ENCODE peak calls at places on chromosomes 13 and 19, in five cellular contexts. O is stomach, M is tibial nerve, B is upper lobe of left lung, R is uterus. F is an unnamed sample.

GRCh38 chr13:114263590-114263989 is 17.8 kb upstream of the UPF3A start:
- DNase-seq in R (no peak), O (no peak), B (no peak), M (no peak), F (no peak)

GRCh38 chr19:17944301-17944700 is 11.5 kb downstream of the CCDC124 start:
- DNase-seq in O (no peak), B (no peak), M (no peak), R (peak; percentile 40), F (peak; percentile 94)

GRCh38 chr19:56566904-56567273 is 379 bp upstream of the ZNF470 start:
- DNase-seq in B (peak; percentile 92), O (peak; percentile 46), R (peak; percentile 39), M (no peak), F (no peak)

GRCh38 chr13:36261976-36262375 is 35.6 kb downstream of the CCDC169 start:
- DNase-seq in R (no peak), M (no peak), B (no peak), O (no peak), F (no peak)

GRCh38 chr19:11330103-11330502 is 9.4 kb downstream of the RAB3D start:
- DNase-seq in B (no peak), O (no peak), M (no peak), R (no peak), F (no peak)

GRCh38 chr13:73367886-73368285 is 309.1 kb downstream of the KLF5 start:
- DNase-seq in B (no peak), R (no peak), M (no peak), O (no peak), F (no peak)

GRCh38 chr13:29509999-29510586 is 85.4 kb downstream of the SLC7A1 start:
- DNase-seq in M (no peak), O (no peak), R (no peak), B (no peak), F (no peak)

GRCh38 chr13:48040059-48040458 is 2.5 kb downstream of the NUDT15 start:
- DNase-seq in O (no peak), M (no peak), R (no peak), B (no peak), F (no peak)

GRCh38 chr13:38697628-38698333 is 10.9 kb downstream of the FREM2 start:
- DNase-seq in O (no peak), B (no peak), M (no peak), R (no peak), F (no peak)

GRCh38 chr19:8233370-8233769 is 24.2 kb downstream of the CERS4 start:
- DNase-seq in O (no peak), R (no peak), M (no peak), B (no peak), F (no peak)

GRCh38 chr19:19491321-19492025 is 23.9 kb downstream of the TSSK6 start:
- DNase-seq in R (no peak), B (peak; percentile 54), M (no peak), O (no peak), F (no peak)

GRCh38 chr19:58559275-58560006 is 1.0 kb upstream of the UBE2M start:
- DNase-seq in M (peak; percentile 80), O (peak; percentile 88), B (peak; percentile 91), R (peak; percentile 90), F (peak; percentile 100)

GRCh38 chr13:73757471-73758233 is 376.6 kb downstream of the KLF12 start:
- DNase-seq in M (no peak), R (no peak), O (no peak), B (no peak), F (no peak)

GRCh38 chr19:53927745-53928144 is 18.7 kb downstream of the CACNG7 start:
- DNase-seq in O (no peak), M (no peak), R (no peak), B (no peak), F (no peak)

GRCh38 chr13:65638572-65639168 is 1591.5 kb downstream of the PCDH9 start:
- DNase-seq in B (no peak), O (no peak), R (no peak), M (no peak), F (no peak)

GRCh38 chr13:74886496-74886895 is 595.5 kb downstream of the TBC1D4 start:
- DNase-seq in O (no peak), M (no peak), B (no peak), R (no peak), F (no peak)

GRCh38 chr19:17475541-17476115 is 5.3 kb downstream of the SLC27A1 start:
- DNase-seq in M (peak; percentile 60), O (peak; percentile 65), R (no peak), B (no peak), F (no peak)

GRCh38 chr19:19403373-19403901 is 2.0 kb upstream of the GATAD2A start:
- DNase-seq in B (no peak), R (no peak), M (no peak), O (no peak), F (peak; percentile 65)

GRCh38 chr19:45406165-45406956 is at the start of gene POLR1G:
- DNase-seq in M (no peak), O (peak; percentile 78), R (peak; percentile 75), B (peak; percentile 88), F (peak; percentile 44)
- TF ChIP-seq POLR2A in M (no peak), O (no peak), R (no peak), B (no peak), F (peak; percentile 45)

GRCh38 chr13:60887711-60888110 is 490.7 kb downstream of the TDRD3 start:
- DNase-seq in R (no peak), B (no peak), M (no peak), O (no peak), F (no peak)
- TF ChIP-seq POLR2A in R (no peak), B (no peak), M (no peak), O (no peak), F (no peak)

GRCh38 chr19:51887522-51888498 is at the start of gene ZNF577:
- DNase-seq in O (peak; percentile 86), R (peak; percentile 86), M (peak; percentile 75), B (peak; percentile 93), F (no peak)
- TF ChIP-seq POLR2A in O (no peak), R (peak; percentile 19), M (peak; percentile 30), B (no peak), F (peak; percentile 31)

GRCh38 chr19:3783660-3784584 is 2.3 kb downstream of the MATK start:
- DNase-seq in B (peak; percentile 83), O (no peak), R (no peak), M (no peak), F (no peak)

GRCh38 chr19:3785464-3785937 is 680 bp downstream of the MATK start:
- DNase-seq in O (no peak), R (no peak), M (no peak), B (no peak), F (no peak)

GRCh38 chr19:3788991-3789778 is 3.0 kb upstream of the MATK start:
- DNase-seq in B (no peak), O (no peak), M (no peak), R (no peak), F (no peak)

GRCh38 chr19:3784607-3785463 is 1.3 kb downstream of the MATK start:
- DNase-seq in B (no peak), M (no peak), O (no peak), R (no peak), F (peak; percentile 96)

GRCh38 chr19:3785938-3786824 is at the start of gene MATK:
- DNase-seq in R (no peak), M (no peak), B (peak; percentile 83), O (no peak), F (no peak)
- TF ChIP-seq POLR2A in R (no peak), M (no peak), B (no peak), O (no peak), F (no peak)

GRCh38 chr13:90302113-90302512 is 1045.4 kb upstream of the MIR17HG start:
- DNase-seq in O (no peak), R (no peak), M (no peak), B (no peak), F (peak; percentile 30)
- TF ChIP-seq POLR2A in O (no peak), R (no peak), M (no peak), B (no peak), F (no peak)

DNA sequence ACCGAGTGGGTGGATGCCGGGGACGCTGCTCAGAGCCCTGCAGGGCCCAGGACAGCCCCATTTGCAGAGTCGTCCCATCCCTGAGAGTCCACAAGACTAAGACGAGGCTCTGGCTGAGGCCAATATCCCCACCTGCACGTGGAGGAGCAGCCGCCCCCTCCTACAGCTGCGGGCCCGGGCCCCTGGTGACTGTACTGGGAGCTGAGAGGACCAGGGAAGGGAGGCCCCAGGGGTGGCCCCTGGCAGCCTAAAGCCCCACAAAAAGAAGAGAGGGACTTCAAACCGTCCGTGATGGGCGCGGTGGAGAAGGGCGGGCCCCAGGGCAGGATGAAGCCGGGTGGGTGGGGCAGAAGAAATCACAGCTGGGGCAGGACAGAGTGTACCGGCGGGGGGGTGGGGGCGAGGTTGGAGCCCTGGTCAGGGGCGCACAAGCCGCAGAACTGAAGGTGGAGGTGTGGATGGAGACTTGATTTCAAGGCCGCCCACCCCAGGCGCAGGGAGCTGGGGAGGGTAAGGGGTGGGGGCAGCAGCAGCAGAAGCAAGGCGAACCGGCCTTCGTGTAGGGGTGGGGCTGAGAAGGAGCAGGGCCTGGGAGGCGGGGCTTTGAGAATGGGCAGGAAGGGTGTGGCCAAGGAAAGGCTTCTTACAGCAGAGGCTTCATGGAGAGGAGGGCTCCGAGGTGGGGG is 12.9 kb downstream of the CFD start:
- DNase-seq in O (peak; percentile 68), R (peak; percentile 52), M (no peak), B (peak; percentile 86), F (peak; percentile 92)
- TF ChIP-seq POLR2A in O (no peak), R (no peak), M (no peak), B (no peak), F (no peak)